ENCODE peak calls at places on chromosomes 16 and 17, in ten cellular contexts. A, N, X, E, J, C, M, G, Z and H are unnamed samples.

GRCh38 chr17:56499799-56500388 is 93.6 kb upstream of the NOG start:
- DNase-seq in J (no peak), Z (no peak), C (no peak), M (peak; percentile 41), A (peak; percentile 26), E (no peak), N (peak; percentile 48), X (no peak), G (peak; percentile 14), H (no peak)

GRCh38 chr16:66441586-66442375 is 14.7 kb downstream of the BEAN1 start:
- DNase-seq in Z (no peak), M (peak; percentile 47), J (no peak), C (no peak), A (no peak), E (no peak), N (no peak), G (no peak), X (no peak), H (no peak)

GRCh38 chr17:5055543-5055942 is 20.3 kb upstream of the SLC52A1 start:
- DNase-seq in E (no peak), M (no peak), C (no peak), A (no peak), N (no peak), G (no peak), J (no peak), X (no peak), Z (no peak), H (no peak)

GRCh38 chr17:2388705-2389099 is 12.2 kb downstream of the MNT start:
- DNase-seq in N (no peak), X (no peak), A (no peak), J (no peak), M (no peak), E (no peak), C (no peak), Z (no peak), G (no peak), H (no peak)

GRCh38 chr16:58114827-58115825 is 14.1 kb downstream of the CFAP20 start:
- DNase-seq in X (no peak), G (peak; percentile 50), J (no peak), Z (no peak), C (no peak), N (no peak), E (no peak), M (no peak), A (no peak), H (no peak)

GRCh38 chr17:42016411-42016831 is 818 bp downstream of the DNAJC7 start:
- DNase-seq in M (no peak), X (no peak), E (no peak), J (no peak), Z (no peak), G (peak; percentile 22), C (no peak), N (peak; percentile 39), A (no peak), H (no peak)

GRCh38 chr16:69490707-69491324 is 66.4 kb downstream of the CYB5B start:
- DNase-seq in A (no peak), Z (no peak), E (no peak), X (no peak), G (no peak), J (no peak), C (no peak), M (no peak), N (no peak), H (no peak)

GRCh38 chr17:82302991-82303943 is 14.1 kb downstream of the CD7 start:
- DNase-seq in A (no peak), E (no peak), G (no peak), Z (no peak), J (no peak), N (peak; percentile 75), M (no peak), X (no peak), C (no peak), H (no peak)

GRCh38 chr16:48535831-48536599 is 74.0 kb downstream of the N4BP1 start:
- DNase-seq in A (no peak), C (peak; percentile 26), X (peak; percentile 50), G (no peak), Z (peak; percentile 51), N (no peak), J (no peak), M (no peak), E (peak; percentile 44), H (peak; percentile 72)

GRCh38 chr16:56547120-56547948 is 17.5 kb upstream of the MT4 start:
- DNase-seq in N (no peak), C (peak; percentile 70), J (no peak), A (no peak), X (no peak), G (peak; percentile 67), Z (no peak), E (no peak), M (no peak), H (no peak)

GRCh38 chr17:65163990-65164495 is 26.9 kb downstream of the RGS9 start:
- DNase-seq in G (peak; percentile 86), M (no peak), Z (no peak), A (no peak), C (peak; percentile 44), N (peak; percentile 65), E (peak; percentile 33), X (no peak), J (no peak), H (no peak)

GRCh38 chr16:85094176-85094805 is 18.0 kb downstream of the CIBAR2 start:
- DNase-seq in X (no peak), G (no peak), M (no peak), Z (no peak), C (no peak), J (no peak), E (no peak), N (no peak), A (no peak), H (no peak)

GRCh38 chr16:10895053-10895946 is 18.3 kb downstream of the CIITA start:
- DNase-seq in X (no peak), E (no peak), C (peak; percentile 60), A (peak; percentile 71), Z (peak; percentile 62), M (no peak), J (no peak), G (peak; percentile 11), N (peak; percentile 69), H (no peak)

GRCh38 chr17:70905796-70906195 is 736.5 kb downstream of the KCNJ2 start:
- DNase-seq in E (no peak), X (no peak), J (no peak), A (no peak), C (peak; percentile 46), G (peak; percentile 97), Z (peak; percentile 85), M (no peak), N (no peak), H (no peak)

GRCh38 chr16:85569615-85570212 is 43.4 kb upstream of the GSE1 start:
- DNase-seq in J (no peak), Z (no peak), X (peak; percentile 92), G (no peak), C (no peak), N (peak; percentile 43), A (no peak), E (peak; percentile 70), M (no peak), H (peak; percentile 74)

GRCh38 chr17:65345261-65346060 is 208.3 kb downstream of the RGS9 start:
- DNase-seq in J (no peak), A (no peak), G (peak; percentile 25), Z (no peak), X (no peak), E (peak; percentile 52), N (no peak), C (no peak), M (no peak), H (no peak)

GRCh38 chr16:70156207-70156978 is 17.2 kb upstream of the CLEC18C start:
- DNase-seq in J (no peak), Z (peak; percentile 29), G (no peak), E (no peak), M (no peak), N (no peak), C (no peak), X (no peak), A (no peak), H (no peak)